ENCODE peak calls at places on chromosome 11, in eight cellular contexts. U is right lobe of liver, A is kidney, B is body of pancreas, H is fibroblast of mammary gland, R is brain microvascular endothelial cell, Z is adrenal gland, C is BE2C. T is an unnamed sample.
A peak's percentile ranks its signal among the peaks of the same experiment; 100 is the strongest.

GRCh38 chr11:10670099-10670498 is 23.5 kb downstream of the IRAG1 start:
- DNase-seq in C (no peak), R (no peak), A (no peak), B (no peak), Z (no peak), U (no peak), H (no peak), T (no peak)

GRCh38 chr11:88115828-88116410 is 59.3 kb downstream of the RAB38 start:
- DNase-seq in B (no peak), U (no peak), A (no peak), H (no peak), C (no peak), R (no peak), Z (no peak), T (no peak)

GRCh38 chr11:45949992-45950407 is 27.5 kb downstream of the LARGE2 start:
- DNase-seq in H (peak; percentile 22), B (no peak), A (no peak), Z (no peak), R (no peak), C (no peak), U (no peak), T (no peak)

GRCh38 chr11:133507185-133507584 is 25.1 kb downstream of the OPCML start:
- DNase-seq in A (no peak), R (no peak), H (no peak), C (no peak), B (no peak), Z (no peak), U (no peak), T (no peak)

GRCh38 chr11:129946256-129946655 is 50.9 kb upstream of the NFRKB start:
- DNase-seq in Z (no peak), R (no peak), B (no peak), U (no peak), H (no peak), C (no peak), A (no peak), T (no peak)

GRCh38 chr11:62124186-62125113 is 639 bp downstream of the INCENP start:
- DNase-seq in C (no peak), U (peak; percentile 61), Z (no peak), A (no peak), R (peak; percentile 33), B (peak; percentile 40), H (peak; percentile 56), T (no peak)

GRCh38 chr11:103907548-103908455 is 128.6 kb upstream of the DDI1 start:
- DNase-seq in B (no peak), H (peak; percentile 33), U (no peak), Z (no peak), C (no peak), R (peak; percentile 34), A (no peak), T (no peak)

GRCh38 chr11:10892250-10892649 is 34.4 kb upstream of the ZBED5 start:
- DNase-seq in C (no peak), Z (no peak), A (no peak), R (no peak), B (no peak), U (no peak), H (no peak), T (no peak)

GRCh38 chr11:116192509-116193206 is 580.1 kb downstream of the BUD13 start:
- DNase-seq in B (no peak), C (peak; percentile 68), Z (no peak), U (no peak), A (no peak), R (no peak), H (no peak), T (no peak)

GRCh38 chr11:28542556-28542955 is 434.4 kb downstream of the METTL15 start:
- DNase-seq in Z (no peak), B (no peak), A (no peak), H (no peak), U (no peak), C (no peak), R (no peak), T (no peak)

GRCh38 chr11:30016588-30017363 is at the start of gene KCNA4:
- DNase-seq in U (no peak), R (no peak), C (peak; percentile 23), B (no peak), A (peak; percentile 56), Z (peak; percentile 54), H (no peak), T (no peak)

GRCh38 chr11:19970944-19971343 is 189.3 kb downstream of the DBX1 start:
- DNase-seq in U (no peak), A (no peak), C (no peak), Z (no peak), R (no peak), H (no peak), B (no peak), T (no peak)

GRCh38 chr11:19974886-19975285 is 185.4 kb downstream of the DBX1 start:
- DNase-seq in Z (no peak), R (no peak), A (no peak), H (no peak), B (no peak), U (no peak), C (no peak), T (no peak)

GRCh38 chr11:19972091-19972490 is 188.2 kb downstream of the DBX1 start:
- DNase-seq in C (no peak), Z (no peak), A (no peak), B (no peak), U (no peak), R (no peak), H (no peak), T (no peak)

GRCh38 chr11:19973136-19973635 is 187.1 kb downstream of the DBX1 start:
- DNase-seq in B (no peak), C (no peak), U (no peak), R (no peak), H (no peak), A (no peak), Z (no peak), T (no peak)

GRCh38 chr11:19972637-19973036 is 187.6 kb downstream of the DBX1 start:
- DNase-seq in Z (no peak), C (no peak), R (no peak), U (no peak), A (no peak), B (no peak), H (no peak), T (no peak)
- H3K4me3 ChIP-seq in Z (no peak overlapping the region), C (no peak overlapping the region), R (no peak overlapping the region), U (no peak overlapping the region), A (no peak overlapping the region), B (no peak overlapping the region), H (no peak overlapping the region), T (no peak overlapping the region)

GRCh38 chr11:60634151-60634550 is 65.3 kb upstream of the MS4A8 start:
- DNase-seq in A (no peak), Z (no peak), B (no peak), H (no peak), C (no peak), U (no peak), R (no peak), T (no peak)
- TF ChIP-seq CTCF in A (peak; percentile 19), Z (no peak), B (no peak), H (peak; percentile 14), C (peak; percentile 16), U (peak; percentile 13), R (no peak), T (peak; percentile 70)

DNA sequence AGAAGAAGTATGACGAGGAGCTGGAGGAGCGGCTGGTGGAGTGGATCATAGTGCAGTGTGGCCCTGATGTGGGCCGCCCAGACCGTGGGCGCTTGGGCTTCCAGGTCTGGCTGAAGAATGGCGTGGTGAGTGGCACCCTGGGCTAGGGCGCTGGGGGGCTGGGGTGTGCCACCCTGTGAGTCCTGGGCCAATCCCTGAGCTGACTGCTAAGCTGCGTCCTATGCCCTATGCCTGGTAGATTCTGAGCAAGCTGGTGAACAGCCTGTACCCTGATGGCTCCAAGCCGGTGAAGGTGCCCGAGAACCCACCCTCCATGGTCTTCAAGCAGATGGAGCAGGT is 3.9 kb downstream of the TAGLN start:
- DNase-seq in A (no peak), R (no peak), Z (no peak), H (no peak), C (no peak), U (no peak), B (no peak), T (no peak)
- H3K4me3 ChIP-seq in A (peak overlapping the region; percentile 34), R (no peak overlapping the region), Z (no peak overlapping the region), H (no peak overlapping the region), C (no peak overlapping the region), U (no peak overlapping the region), B (no peak overlapping the region), T (no peak overlapping the region)

GRCh38 chr11:14235701-14236100 is 123.3 kb downstream of the RRAS2 start:
- DNase-seq in B (no peak), R (no peak), Z (no peak), U (no peak), H (no peak), A (no peak), C (no peak), T (no peak)

GRCh38 chr11:14230407-14230806 is 128.6 kb downstream of the RRAS2 start:
- DNase-seq in R (no peak), H (no peak), U (no peak), C (no peak), B (no peak), A (no peak), Z (no peak), T (no peak)

GRCh38 chr11:14234446-14234845 is 124.5 kb downstream of the RRAS2 start:
- DNase-seq in H (no peak), C (no peak), U (no peak), Z (no peak), B (no peak), A (no peak), R (no peak), T (no peak)

GRCh38 chr11:14229472-14229871 is 129.5 kb downstream of the RRAS2 start:
- DNase-seq in A (no peak), R (no peak), Z (no peak), C (no peak), U (no peak), H (no peak), B (no peak), T (no peak)

DNA sequence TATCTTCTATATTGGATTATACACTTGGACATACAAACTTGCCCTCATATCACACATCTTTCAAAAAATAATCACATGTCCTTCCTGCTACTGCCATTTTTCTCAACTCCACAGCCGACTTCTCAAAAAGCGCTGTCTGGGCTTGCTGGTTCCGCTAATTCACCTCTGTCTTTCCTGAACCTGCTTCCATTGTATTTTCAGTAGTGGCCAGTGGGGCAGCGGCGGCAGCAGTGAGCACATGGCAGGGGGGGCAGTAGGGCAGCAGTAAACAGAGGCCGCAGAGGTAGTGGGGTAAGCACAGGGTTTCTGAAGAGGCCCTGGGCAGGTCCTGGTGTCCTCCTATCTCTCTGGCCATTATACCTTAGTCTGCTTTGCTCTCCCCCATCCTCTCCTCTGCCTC is 126.3 kb downstream of the RRAS2 start:
- DNase-seq in B (no peak), A (no peak), U (no peak), H (no peak), R (no peak), Z (no peak), C (no peak), T (no peak)
- TF ChIP-seq CTCF in B (no peak), A (peak; percentile 32), U (peak; percentile 25), H (peak; percentile 23), R (peak; percentile 58), Z (no peak), C (peak; percentile 31), T (peak; percentile 39)

DNA sequence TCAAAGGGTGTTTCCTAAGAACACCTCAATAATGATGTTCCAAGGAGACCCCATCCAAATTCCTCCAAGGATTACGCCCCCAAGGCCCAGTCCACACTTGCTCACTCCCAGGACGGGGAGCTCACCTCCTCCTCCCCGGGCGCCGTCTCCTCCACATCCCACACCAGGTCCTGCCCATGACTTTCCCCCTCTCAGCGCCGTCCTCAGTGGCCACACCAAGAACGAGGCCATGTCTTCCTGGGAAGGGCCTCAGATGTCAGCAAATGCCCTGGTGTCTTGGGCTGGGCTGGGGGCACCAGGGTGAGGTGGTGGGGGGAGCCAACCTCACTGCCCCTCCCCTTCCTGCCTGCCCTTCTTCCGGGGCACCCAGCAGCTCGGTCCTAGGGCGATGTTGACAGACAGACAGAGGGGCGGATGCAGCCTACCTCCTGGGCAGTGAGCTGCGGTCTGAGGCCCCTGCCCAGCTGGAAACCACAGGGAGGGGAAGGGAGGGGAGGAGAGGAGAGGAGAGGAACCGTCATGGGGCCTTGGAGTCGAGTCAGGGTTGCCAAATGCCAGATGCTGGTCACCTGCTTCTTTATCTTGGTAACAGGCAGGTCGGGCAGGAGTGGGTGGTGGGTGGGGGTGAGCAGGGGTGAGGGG is at the start of the genes C11orf21 and TSPAN32:
- DNase-seq in R (no peak), B (peak; percentile 64), H (no peak), C (no peak), A (peak; percentile 77), Z (peak; percentile 26), U (peak; percentile 57), T (no peak)
- H3K4me3 ChIP-seq in R (no peak within 1 kb of the TSS), B (no peak within 1 kb of the TSS), H (no peak within 1 kb of the TSS), C (no peak within 1 kb of the TSS), A (no peak within 1 kb of the TSS), Z (no peak within 1 kb of the TSS), U (no peak within 1 kb of the TSS), T (peak within 1 kb of the TSS; percentile 7)